ENCODE peak calls at places on chromosomes 12 and 14, in nine cellular contexts. One of them, this sample, is unnamed. For H3K9me3, the result is how much of the 10 kb centered on the place peaks cover.

GRCh38 chr12:131092911-131093901 is 139.5 kb downstream of the ADGRD1 start:
- DNase-seq in uterus: peak
- DNase-seq in breast epithelium: peak
- DNase-seq in fibroblast of lung: no peak
- DNase-seq in pancreas: no peak
- DNase-seq in keratinocyte: no peak
- DNase-seq in WERI-Rb-1: no peak
- DNase-seq in GM23248: peak
- DNase-seq in stomach: no peak
- DNase-seq in this sample: peak

GRCh38 chr12:50979369-50980052 is 27.2 kb downstream of the HIGD1C start:
- DNase-seq in GM23248: no peak
- DNase-seq in fibroblast of lung: no peak
- DNase-seq in keratinocyte: no peak
- DNase-seq in breast epithelium: no peak
- DNase-seq in pancreas: no peak
- DNase-seq in uterus: no peak
- DNase-seq in stomach: no peak
- DNase-seq in WERI-Rb-1: no peak
- DNase-seq in this sample: no peak

GRCh38 chr12:2613674-2614073 is 181.1 kb upstream of the FKBP4 start:
- DNase-seq in keratinocyte: peak
- DNase-seq in uterus: peak
- DNase-seq in fibroblast of lung: peak
- DNase-seq in breast epithelium: no peak
- DNase-seq in pancreas: no peak
- DNase-seq in WERI-Rb-1: no peak
- DNase-seq in GM23248: peak
- DNase-seq in stomach: no peak
- DNase-seq in this sample: no peak

GRCh38 chr14:94695231-94695630 is 74.7 kb downstream of the GSC start:
- DNase-seq in fibroblast of lung: no peak
- DNase-seq in uterus: no peak
- DNase-seq in keratinocyte: no peak
- DNase-seq in WERI-Rb-1: no peak
- DNase-seq in GM23248: no peak
- DNase-seq in pancreas: no peak
- DNase-seq in breast epithelium: no peak
- DNase-seq in stomach: no peak
- DNase-seq in this sample: no peak

GRCh38 chr12:30965613-30965985 is 39.1 kb downstream of the TSPAN11 start:
- DNase-seq in pancreas: peak
- DNase-seq in uterus: no peak
- DNase-seq in GM23248: no peak
- DNase-seq in stomach: peak
- DNase-seq in breast epithelium: no peak
- DNase-seq in fibroblast of lung: no peak
- DNase-seq in WERI-Rb-1: peak
- DNase-seq in keratinocyte: no peak
- DNase-seq in this sample: no peak

GRCh38 chr12:27506645-27507189 is 17.3 kb upstream of the PPFIBP1 start:
- DNase-seq in keratinocyte: no peak
- DNase-seq in pancreas: no peak
- DNase-seq in fibroblast of lung: no peak
- DNase-seq in uterus: no peak
- DNase-seq in breast epithelium: no peak
- DNase-seq in GM23248: no peak
- DNase-seq in stomach: no peak
- DNase-seq in WERI-Rb-1: no peak
- DNase-seq in this sample: no peak

GRCh38 chr12:127170271-127171180 is 1096.4 kb upstream of the TMEM132C start:
- DNase-seq in stomach: no peak
- DNase-seq in uterus: no peak
- DNase-seq in GM23248: peak
- DNase-seq in WERI-Rb-1: no peak
- DNase-seq in fibroblast of lung: peak
- DNase-seq in breast epithelium: no peak
- DNase-seq in pancreas: no peak
- DNase-seq in keratinocyte: no peak
- DNase-seq in this sample: no peak

GRCh38 chr14:75811862-75812505 is 150.9 kb downstream of the TTLL5 start:
- DNase-seq in WERI-Rb-1: no peak
- DNase-seq in fibroblast of lung: no peak
- DNase-seq in stomach: no peak
- DNase-seq in breast epithelium: no peak
- DNase-seq in pancreas: peak
- DNase-seq in GM23248: no peak
- DNase-seq in uterus: peak
- DNase-seq in keratinocyte: no peak
- DNase-seq in this sample: no peak

GRCh38 chr14:34355584-34356266 is 106.3 kb downstream of the SPTSSA start:
- DNase-seq in breast epithelium: no peak
- DNase-seq in GM23248: peak
- DNase-seq in fibroblast of lung: peak
- DNase-seq in WERI-Rb-1: peak
- DNase-seq in uterus: no peak
- DNase-seq in stomach: no peak
- DNase-seq in keratinocyte: no peak
- DNase-seq in pancreas: no peak
- DNase-seq in this sample: no peak

GRCh38 chr12:2804390-2805145 is 7.9 kb upstream of the ITFG2 start:
- DNase-seq in breast epithelium: no peak
- DNase-seq in GM23248: peak
- DNase-seq in uterus: peak
- DNase-seq in pancreas: no peak
- DNase-seq in fibroblast of lung: peak
- DNase-seq in WERI-Rb-1: no peak
- DNase-seq in stomach: no peak
- DNase-seq in keratinocyte: no peak
- DNase-seq in this sample: no peak

GRCh38 chr12:34289431-34290190 is 267.3 kb downstream of the ALG10 start:
- DNase-seq in breast epithelium: no peak
- DNase-seq in pancreas: no peak
- DNase-seq in uterus: peak
- DNase-seq in fibroblast of lung: no peak
- DNase-seq in GM23248: no peak
- DNase-seq in WERI-Rb-1: no peak
- DNase-seq in stomach: no peak
- DNase-seq in keratinocyte: no peak
- DNase-seq in this sample: peak
- H3K9me3 ChIP-seq in breast epithelium: half or more
- H3K9me3 ChIP-seq in pancreas: under half
- H3K9me3 ChIP-seq in uterus: under half
- H3K9me3 ChIP-seq in fibroblast of lung: under half
- H3K9me3 ChIP-seq in GM23248: under half
- H3K9me3 ChIP-seq in WERI-Rb-1: under half
- H3K9me3 ChIP-seq in stomach: under half
- H3K9me3 ChIP-seq in keratinocyte: under half
- H3K9me3 ChIP-seq in this sample: under half

GRCh38 chr12:122371475-122372045 is 50.9 kb downstream of the CLIP1 start:
- DNase-seq in fibroblast of lung: no peak
- DNase-seq in GM23248: no peak
- DNase-seq in pancreas: no peak
- DNase-seq in uterus: no peak
- DNase-seq in WERI-Rb-1: no peak
- DNase-seq in breast epithelium: no peak
- DNase-seq in stomach: no peak
- DNase-seq in keratinocyte: no peak
- DNase-seq in this sample: no peak

GRCh38 chr12:122366685-122367475 is 55.6 kb downstream of the CLIP1 start:
- DNase-seq in uterus: peak
- DNase-seq in keratinocyte: peak
- DNase-seq in WERI-Rb-1: no peak
- DNase-seq in GM23248: peak
- DNase-seq in breast epithelium: no peak
- DNase-seq in stomach: no peak
- DNase-seq in pancreas: no peak
- DNase-seq in fibroblast of lung: peak
- DNase-seq in this sample: peak

GRCh38 chr12:122362758-122363157 is 59.7 kb downstream of the CLIP1 start:
- DNase-seq in breast epithelium: no peak
- DNase-seq in GM23248: no peak
- DNase-seq in fibroblast of lung: no peak
- DNase-seq in stomach: no peak
- DNase-seq in keratinocyte: no peak
- DNase-seq in pancreas: no peak
- DNase-seq in uterus: no peak
- DNase-seq in WERI-Rb-1: no peak
- DNase-seq in this sample: no peak

GRCh38 chr12:122363782-122364181 is 58.7 kb downstream of the CLIP1 start:
- DNase-seq in uterus: no peak
- DNase-seq in keratinocyte: no peak
- DNase-seq in breast epithelium: no peak
- DNase-seq in pancreas: no peak
- DNase-seq in fibroblast of lung: no peak
- DNase-seq in WERI-Rb-1: no peak
- DNase-seq in GM23248: peak
- DNase-seq in stomach: no peak
- DNase-seq in this sample: no peak

GRCh38 chr12:122368361-122369073 is 54.0 kb downstream of the CLIP1 start:
- DNase-seq in WERI-Rb-1: no peak
- DNase-seq in keratinocyte: no peak
- DNase-seq in pancreas: no peak
- DNase-seq in fibroblast of lung: peak
- DNase-seq in stomach: no peak
- DNase-seq in GM23248: peak
- DNase-seq in breast epithelium: no peak
- DNase-seq in uterus: no peak
- DNase-seq in this sample: no peak
- H3K4me3 ChIP-seq in WERI-Rb-1: no peak
- H3K4me3 ChIP-seq in keratinocyte: no peak
- H3K4me3 ChIP-seq in pancreas: no peak
- H3K4me3 ChIP-seq in fibroblast of lung: no peak
- H3K4me3 ChIP-seq in stomach: no peak
- H3K4me3 ChIP-seq in GM23248: peak
- H3K4me3 ChIP-seq in breast epithelium: no peak
- H3K4me3 ChIP-seq in uterus: no peak
- H3K4me3 ChIP-seq in this sample: no peak

GRCh38 chr14:76967788-76968187 is 60.7 kb downstream of the IRF2BPL start:
- DNase-seq in pancreas: no peak
- DNase-seq in stomach: no peak
- DNase-seq in fibroblast of lung: no peak
- DNase-seq in WERI-Rb-1: no peak
- DNase-seq in keratinocyte: no peak
- DNase-seq in breast epithelium: no peak
- DNase-seq in uterus: no peak
- DNase-seq in GM23248: no peak
- DNase-seq in this sample: no peak

GRCh38 chr14:76963366-76963765 is 65.1 kb downstream of the IRF2BPL start:
- DNase-seq in WERI-Rb-1: no peak
- DNase-seq in stomach: no peak
- DNase-seq in breast epithelium: no peak
- DNase-seq in pancreas: peak
- DNase-seq in fibroblast of lung: no peak
- DNase-seq in GM23248: no peak
- DNase-seq in uterus: no peak
- DNase-seq in keratinocyte: no peak
- DNase-seq in this sample: no peak

GRCh38 chr14:76966535-76966934 is 62.0 kb downstream of the IRF2BPL start:
- DNase-seq in fibroblast of lung: no peak
- DNase-seq in stomach: no peak
- DNase-seq in breast epithelium: no peak
- DNase-seq in WERI-Rb-1: no peak
- DNase-seq in keratinocyte: no peak
- DNase-seq in pancreas: no peak
- DNase-seq in GM23248: no peak
- DNase-seq in uterus: no peak
- DNase-seq in this sample: no peak

GRCh38 chr14:76964695-76965094 is 63.8 kb downstream of the IRF2BPL start:
- DNase-seq in keratinocyte: no peak
- DNase-seq in GM23248: no peak
- DNase-seq in WERI-Rb-1: no peak
- DNase-seq in stomach: no peak
- DNase-seq in fibroblast of lung: no peak
- DNase-seq in breast epithelium: no peak
- DNase-seq in pancreas: no peak
- DNase-seq in uterus: no peak
- DNase-seq in this sample: no peak

DNA sequence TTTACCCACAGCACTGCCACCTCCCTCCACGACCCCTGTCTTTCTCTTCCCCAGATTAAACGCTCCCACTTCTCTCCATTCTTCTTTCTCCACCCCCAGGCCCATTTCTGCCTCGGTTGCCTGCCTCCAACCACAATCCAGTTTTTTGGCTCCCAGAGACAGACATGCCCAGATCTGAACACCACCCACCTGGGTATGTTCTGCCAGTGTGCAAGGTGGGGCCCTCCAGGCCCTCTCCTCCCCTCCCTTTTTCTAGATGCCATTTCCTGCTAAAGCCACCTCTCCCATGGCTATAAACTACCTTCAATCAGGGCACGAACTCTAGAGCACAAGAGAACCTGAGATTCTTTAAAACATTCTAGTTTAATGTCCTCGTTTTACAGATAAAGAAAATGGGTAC is 63.3 kb downstream of the IRF2BPL start:
- DNase-seq in fibroblast of lung: no peak
- DNase-seq in keratinocyte: no peak
- DNase-seq in uterus: no peak
- DNase-seq in breast epithelium: no peak
- DNase-seq in GM23248: no peak
- DNase-seq in stomach: no peak
- DNase-seq in pancreas: no peak
- DNase-seq in WERI-Rb-1: no peak
- DNase-seq in this sample: no peak
- H3K27ac ChIP-seq in fibroblast of lung: no peak
- H3K27ac ChIP-seq in keratinocyte: no peak
- H3K27ac ChIP-seq in uterus: no peak
- H3K27ac ChIP-seq in breast epithelium: peak
- H3K27ac ChIP-seq in GM23248: no peak
- H3K27ac ChIP-seq in stomach: peak
- H3K27ac ChIP-seq in pancreas: peak
- H3K27ac ChIP-seq in WERI-Rb-1: no peak
- H3K27ac ChIP-seq in this sample: no peak

GRCh38 chr12:56866493-56866892 is 67.7 kb downstream of the SDR9C7 start:
- DNase-seq in pancreas: no peak
- DNase-seq in stomach: no peak
- DNase-seq in breast epithelium: no peak
- DNase-seq in GM23248: no peak
- DNase-seq in keratinocyte: no peak
- DNase-seq in WERI-Rb-1: no peak
- DNase-seq in uterus: no peak
- DNase-seq in fibroblast of lung: no peak
- DNase-seq in this sample: no peak

GRCh38 chr12:56867216-56867615 is 67.0 kb downstream of the SDR9C7 start:
- DNase-seq in WERI-Rb-1: no peak
- DNase-seq in pancreas: no peak
- DNase-seq in stomach: no peak
- DNase-seq in breast epithelium: no peak
- DNase-seq in keratinocyte: no peak
- DNase-seq in fibroblast of lung: no peak
- DNase-seq in uterus: no peak
- DNase-seq in GM23248: no peak
- DNase-seq in this sample: no peak

GRCh38 chr12:56864318-56864717 is 69.9 kb downstream of the SDR9C7 start:
- DNase-seq in GM23248: no peak
- DNase-seq in pancreas: no peak
- DNase-seq in fibroblast of lung: no peak
- DNase-seq in breast epithelium: no peak
- DNase-seq in keratinocyte: no peak
- DNase-seq in WERI-Rb-1: no peak
- DNase-seq in uterus: no peak
- DNase-seq in stomach: no peak
- DNase-seq in this sample: no peak

GRCh38 chr12:56862264-56862663 is 71.9 kb downstream of the SDR9C7 start:
- DNase-seq in WERI-Rb-1: no peak
- DNase-seq in GM23248: no peak
- DNase-seq in fibroblast of lung: no peak
- DNase-seq in uterus: no peak
- DNase-seq in keratinocyte: no peak
- DNase-seq in stomach: no peak
- DNase-seq in pancreas: no peak
- DNase-seq in breast epithelium: no peak
- DNase-seq in this sample: no peak

GRCh38 chr12:56863789-56864188 is 70.4 kb downstream of the SDR9C7 start:
- DNase-seq in pancreas: no peak
- DNase-seq in keratinocyte: no peak
- DNase-seq in breast epithelium: no peak
- DNase-seq in uterus: no peak
- DNase-seq in WERI-Rb-1: no peak
- DNase-seq in fibroblast of lung: no peak
- DNase-seq in stomach: no peak
- DNase-seq in GM23248: no peak
- DNase-seq in this sample: no peak
- H3K9me3 ChIP-seq in pancreas: under half
- H3K9me3 ChIP-seq in keratinocyte: under half
- H3K9me3 ChIP-seq in breast epithelium: under half
- H3K9me3 ChIP-seq in uterus: under half
- H3K9me3 ChIP-seq in WERI-Rb-1: under half
- H3K9me3 ChIP-seq in fibroblast of lung: under half
- H3K9me3 ChIP-seq in stomach: under half
- H3K9me3 ChIP-seq in GM23248: under half
- H3K9me3 ChIP-seq in this sample: under half